ENCODE peak calls at places on chromosomes 2 and 18, in six cellular contexts. B, U, A, D, C and Z are unnamed samples.

GRCh38 chr2:239443666-239444567 is 43.1 kb upstream of the HDAC4 start:
- DNase-seq in B (no peak), U (no peak), A (no peak), D (no peak), C (no peak), Z (no peak)

GRCh38 chr2:24507511-24507910 is 16.5 kb downstream of the NCOA1 start:
- DNase-seq in B (no peak), U (no peak), A (no peak), D (no peak), C (no peak), Z (no peak)

GRCh38 chr2:152568566-152568965 is 148.7 kb downstream of the PRPF40A start:
- DNase-seq in B (no peak), U (no peak), A (no peak), D (no peak), C (no peak), Z (no peak)

GRCh38 chr2:167964650-167965404 is 282.6 kb downstream of the STK39 start:
- DNase-seq in B (no peak), U (no peak), A (no peak), D (no peak), C (no peak), Z (peak; percentile 21)

GRCh38 chr2:26772064-26773001 is 8.2 kb downstream of the SLC35F6 start:
- DNase-seq in B (peak; percentile 53), U (peak; percentile 83), A (no peak), D (peak; percentile 70), C (peak; percentile 95), Z (no peak)

GRCh38 chr2:129139380-129139779 is 820.7 kb upstream of the HS6ST1 start:
- DNase-seq in B (no peak), U (no peak), A (no peak), D (no peak), C (no peak), Z (no peak)

GRCh38 chr18:8949206-8949605 is 153.3 kb upstream of the NDUFV2 start:
- DNase-seq in B (no peak), U (no peak), A (no peak), D (no peak), C (no peak), Z (no peak)

GRCh38 chr2:113218283-113219091 is 44.7 kb downstream of the PSD4 start:
- DNase-seq in B (no peak), U (no peak), A (no peak), D (no peak), C (peak; percentile 58), Z (no peak)

GRCh38 chr2:102433973-102434654 is 11.2 kb downstream of the IL18RAP start:
- DNase-seq in B (no peak), U (no peak), A (no peak), D (no peak), C (no peak), Z (no peak)

GRCh38 chr18:48100712-48101165 is 170.3 kb upstream of the SMAD2 start:
- DNase-seq in B (no peak), U (no peak), A (no peak), D (no peak), C (no peak), Z (peak; percentile 58)

GRCh38 chr2:170022692-170023091 is 155.3 kb upstream of the MYO3B start:
- DNase-seq in B (no peak), U (peak; percentile 70), A (no peak), D (no peak), C (no peak), Z (no peak)

GRCh38 chr18:46158498-46158897 is 54.3 kb downstream of the HAUS1 start:
- DNase-seq in B (no peak), U (no peak), A (no peak), D (no peak), C (no peak), Z (peak; percentile 38)

GRCh38 chr2:148273158-148273691 is 252.3 kb downstream of the MBD5 start:
- DNase-seq in B (no peak), U (no peak), A (no peak), D (no peak), C (no peak), Z (no peak)

GRCh38 chr2:85435220-85435958 is 16.9 kb downstream of the SH2D6 start:
- DNase-seq in B (no peak), U (no peak), A (no peak), D (no peak), C (no peak), Z (no peak)

GRCh38 chr18:45670281-45670962 is 53.6 kb upstream of the SLC14A1 start:
- DNase-seq in B (peak; percentile 76), U (no peak), A (no peak), D (no peak), C (peak; percentile 41), Z (no peak)

GRCh38 chr2:219778189-219778588 is 150.8 kb downstream of the SLC4A3 start:
- DNase-seq in B (no peak), U (no peak), A (no peak), D (no peak), C (no peak), Z (no peak)

GRCh38 chr2:207422307-207422960 is 107.3 kb upstream of the CREB1 start:
- DNase-seq in B (no peak), U (no peak), A (no peak), D (no peak), C (no peak), Z (no peak)

GRCh38 chr2:63058742-63059433 is 8.3 kb downstream of the OTX1 start:
- DNase-seq in B (peak; percentile 7), U (no peak), A (peak; percentile 45), D (no peak), C (no peak), Z (peak; percentile 81)

GRCh38 chr2:61291851-61292575 is 130.0 kb downstream of the C2orf74 start:
- DNase-seq in B (no peak), U (no peak), A (no peak), D (no peak), C (no peak), Z (no peak)

GRCh38 chr18:75139226-75139911 is 69.6 kb downstream of the PTGR3 start:
- DNase-seq in B (no peak), U (no peak), A (no peak), D (no peak), C (no peak), Z (no peak)